ENCODE peak calls at places on chromosome X, in five cellular contexts. J, C, B, N and K are unnamed samples.

GRCh38 chrX:24241822-24242648 is 71.8 kb downstream of the SUPT20HL2 start:
- DNase-seq in J (peak; percentile 49), C (no peak), B (no peak), N (peak; percentile 52), K (peak; percentile 6)

GRCh38 chrX:2371026-2371778 is 129.6 kb downstream of the DHRSX start:
- DNase-seq in J (no peak), C (no peak), B (no peak), N (peak; percentile 69), K (no peak)

GRCh38 chrX:37995428-37995827 is 10.9 kb upstream of the SYTL5 start:
- DNase-seq in J (no peak), C (no peak), B (no peak), N (no peak), K (no peak)

GRCh38 chrX:154804564-154804956 is 725 bp downstream of the MPP1 start:
- DNase-seq in J (no peak), C (no peak), B (no peak), N (no peak), K (no peak)

GRCh38 chrX:5068550-5068949 is 1160.1 kb downstream of the NLGN4X start:
- DNase-seq in J (no peak), C (no peak), B (no peak), N (no peak), K (no peak)

GRCh38 chrX:25001808-25002657 is 13.7 kb downstream of the ARX start:
- DNase-seq in J (peak; percentile 77), C (no peak), B (no peak), N (peak; percentile 80), K (no peak)

GRCh38 chrX:120299928-120300327 is 11.3 kb downstream of the TMEM255A start:
- DNase-seq in J (peak; percentile 21), C (no peak), B (no peak), N (peak; percentile 57), K (no peak)

GRCh38 chrX:69066021-69066757 is 99.1 kb downstream of the PJA1 start:
- DNase-seq in J (no peak), C (peak; percentile 25), B (no peak), N (peak; percentile 27), K (no peak)

GRCh38 chrX:138191998-138192397 is 519.5 kb downstream of the FGF13 start:
- DNase-seq in J (peak; percentile 64), C (peak; percentile 46), B (no peak), N (peak; percentile 71), K (peak; percentile 4)

GRCh38 chrX:116499780-116500179 is 37.0 kb upstream of the CT83 start:
- DNase-seq in J (no peak), C (no peak), B (no peak), N (no peak), K (no peak)

GRCh38 chrX:102745513-102746133 is 25.1 kb downstream of the GPRASP3 start:
- DNase-seq in J (peak; percentile 76), C (no peak), B (no peak), N (peak; percentile 78), K (no peak)
- H3K27ac ChIP-seq in J (no peak overlapping the region), C (no peak overlapping the region), B (no peak overlapping the region), N (no peak overlapping the region), K (no peak overlapping the region)

GRCh38 chrX:13120017-13120416 is 75.6 kb upstream of the FAM9C start:
- DNase-seq in J (peak; percentile 9), C (peak; percentile 67), B (no peak), N (no peak), K (no peak)

GRCh38 chrX:13115457-13115856 is 71.0 kb upstream of the FAM9C start:
- DNase-seq in J (no peak), C (no peak), B (no peak), N (no peak), K (no peak)

GRCh38 chrX:13123247-13123856 is 78.9 kb upstream of the FAM9C start:
- DNase-seq in J (no peak), C (no peak), B (no peak), N (no peak), K (peak; percentile 39)

GRCh38 chrX:13121020-13121419 is 76.6 kb upstream of the FAM9C start:
- DNase-seq in J (no peak), C (no peak), B (no peak), N (no peak), K (no peak)

GRCh38 chrX:13119386-13119785 is 75.0 kb upstream of the FAM9C start:
- DNase-seq in J (peak; percentile 55), C (no peak), B (no peak), N (no peak), K (no peak)
- H3K27ac ChIP-seq in J (no peak overlapping the region), C (peak overlapping the region; percentile 42), B (peak overlapping the region; percentile 69), N (no peak overlapping the region), K (no peak overlapping the region)

GRCh38 chrX:19867411-19867732 is 20.0 kb downstream of the SH3KBP1 start:
- DNase-seq in J (no peak), C (no peak), B (no peak), N (no peak), K (no peak)
- H3K27ac ChIP-seq in J (no peak overlapping the region), C (peak overlapping the region; percentile 36), B (peak overlapping the region; percentile 69), N (no peak overlapping the region), K (peak overlapping the region; percentile 77)

DNA sequence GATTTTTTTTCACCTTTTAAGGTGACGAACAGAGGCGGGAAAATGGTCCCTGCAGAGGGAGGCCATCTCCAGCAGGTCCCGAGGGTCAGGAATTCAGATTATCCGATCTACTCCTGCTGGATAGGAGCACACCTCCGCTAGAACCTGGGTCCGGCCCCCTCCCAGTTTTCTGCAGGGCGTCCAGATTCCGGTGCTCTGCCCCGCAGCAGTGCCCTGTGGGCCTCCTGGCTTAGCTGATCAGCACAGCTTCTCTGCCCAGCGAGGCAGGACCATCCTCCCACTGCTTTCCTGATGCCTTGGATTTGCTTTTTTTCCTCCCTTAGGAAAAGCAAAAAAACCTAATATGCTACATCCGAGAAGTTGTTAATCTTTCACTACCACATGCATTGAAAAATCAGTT is 2.3 kb downstream of the TBL1X start:
- DNase-seq in J (peak; percentile 12), C (no peak), B (no peak), N (no peak), K (no peak)
- H3K27ac ChIP-seq in J (no peak overlapping the region), C (no peak overlapping the region), B (no peak overlapping the region), N (no peak overlapping the region), K (no peak overlapping the region)

GRCh38 chrX:149799095-149799721 is 17.5 kb downstream of the MAGEA9 start:
- DNase-seq in J (no peak), C (no peak), B (no peak), N (peak; percentile 28), K (peak; percentile 5)
- H3K27ac ChIP-seq in J (no peak overlapping the region), C (no peak overlapping the region), B (no peak overlapping the region), N (no peak overlapping the region), K (no peak overlapping the region)

DNA sequence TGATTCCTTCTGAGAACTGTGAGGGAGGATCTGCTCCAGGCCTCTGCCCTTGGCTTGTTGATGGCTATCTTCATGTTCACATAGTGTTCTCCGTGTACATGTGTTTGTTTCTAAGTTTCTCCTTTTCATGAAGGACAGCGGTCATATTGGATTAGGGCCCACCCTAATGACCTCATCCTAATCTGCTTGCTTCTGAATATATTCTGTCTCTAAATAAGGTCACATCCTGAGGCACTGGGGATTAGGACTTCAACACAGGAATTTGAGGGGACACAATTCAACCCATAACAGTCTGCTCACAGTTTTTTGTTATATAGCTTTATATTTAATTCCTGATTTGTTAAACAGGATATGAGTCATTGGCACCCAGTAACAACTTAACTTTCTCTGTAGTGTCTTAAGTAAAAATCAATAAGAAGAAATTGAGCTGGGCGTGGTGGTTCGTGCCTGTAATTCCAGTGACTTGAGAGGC is 154.3 kb upstream of the SMIM10 start:
- DNase-seq in J (no peak), C (no peak), B (no peak), N (no peak), K (no peak)
- H3K27ac ChIP-seq in J (no peak overlapping the region), C (no peak overlapping the region), B (peak overlapping the region; percentile 33), N (no peak overlapping the region), K (no peak overlapping the region)

GRCh38 chrX:46737462-46737861 is 21.5 kb downstream of the SLC9A7 start:
- DNase-seq in J (no peak), C (no peak), B (no peak), N (no peak), K (no peak)
- H3K27ac ChIP-seq in J (no peak overlapping the region), C (no peak overlapping the region), B (no peak overlapping the region), N (no peak overlapping the region), K (no peak overlapping the region)

GRCh38 chrX:85109235-85109634 is 105.6 kb downstream of the APOOL start:
- DNase-seq in J (peak; percentile 26), C (no peak), B (no peak), N (peak; percentile 83), K (no peak)

GRCh38 chrX:85107407-85107806 is 103.7 kb downstream of the APOOL start:
- DNase-seq in J (no peak), C (no peak), B (no peak), N (no peak), K (no peak)

GRCh38 chrX:85112270-85112669 is 108.6 kb downstream of the APOOL start:
- DNase-seq in J (no peak), C (no peak), B (no peak), N (no peak), K (no peak)

GRCh38 chrX:85111347-85111746 is 107.7 kb downstream of the APOOL start:
- DNase-seq in J (no peak), C (no peak), B (no peak), N (no peak), K (no peak)

DNA sequence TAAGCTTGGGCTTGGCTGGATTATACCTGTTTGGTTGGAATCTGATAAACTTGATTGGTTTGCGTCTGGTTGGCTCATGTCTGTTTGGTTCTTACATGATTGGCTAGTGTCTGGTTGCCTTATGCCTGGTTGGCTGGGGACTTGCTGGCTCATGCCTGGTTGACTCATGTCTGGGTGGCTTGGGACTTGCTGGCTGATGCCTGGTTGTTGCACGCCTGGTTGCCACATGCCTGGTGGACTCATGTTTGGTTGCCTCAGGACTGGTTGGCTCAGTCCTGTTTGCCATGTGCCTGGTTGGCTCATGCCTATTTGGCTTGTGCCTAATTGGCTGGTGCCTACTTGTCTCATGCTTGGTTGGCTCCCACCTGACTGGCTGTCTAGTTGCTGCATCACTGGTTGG is 104.5 kb downstream of the APOOL start:
- DNase-seq in J (no peak), C (no peak), B (no peak), N (no peak), K (no peak)
- H3K27ac ChIP-seq in J (no peak overlapping the region), C (no peak overlapping the region), B (no peak overlapping the region), N (no peak overlapping the region), K (no peak overlapping the region)

GRCh38 chrX:40171513-40172168 is 73.9 kb upstream of the BCOR start:
- DNase-seq in J (peak; percentile 64), C (no peak), B (no peak), N (peak; percentile 72), K (no peak)
- H3K27ac ChIP-seq in J (no peak overlapping the region), C (peak overlapping the region; percentile 99), B (peak overlapping the region; percentile 97), N (no peak overlapping the region), K (no peak overlapping the region)